ENCODE peak calls at places on chromosomes 3 and 15, in four cellular contexts. C is endodermal cell, G is psoas muscle, U is testis. N is an unnamed sample. For H3K4me1 and H3K27me3, the result is how much of the 10 kb centered on the place peaks cover.

GRCh38 chr15:41281236-41281635 is 50.2 kb downstream of the CHP1 start:
- DNase-seq in C (no peak), G (no peak), U (no peak), N (no peak)

GRCh38 chr3:194422188-194422587 is 23.1 kb upstream of the GP5 start:
- DNase-seq in U (no peak), C (no peak), G (no peak), N (no peak)

GRCh38 chr3:172181936-172182708 is 142.7 kb downstream of the FNDC3B start:
- DNase-seq in G (peak), U (no peak), C (peak), N (no peak)

GRCh38 chr15:85013785-85014184 is 32.1 kb downstream of the PDE8A start:
- DNase-seq in U (no peak), C (no peak), G (no peak), N (no peak)

GRCh38 chr15:39171944-39172368 is 408.9 kb upstream of the THBS1 start:
- DNase-seq in C (peak), U (peak), G (peak), N (peak)

GRCh38 chr3:177893321-177893720 is 642.9 kb upstream of the KCNMB2 start:
- DNase-seq in G (no peak), U (peak), C (no peak), N (no peak)

GRCh38 chr3:137692803-137693431 is 71.2 kb upstream of the SOX14 start:
- DNase-seq in C (peak), U (peak), G (no peak), N (no peak)

GRCh38 chr3:126696701-126697267 is 7.3 kb upstream of the CHCHD6 start:
- DNase-seq in G (no peak), C (no peak), U (no peak), N (no peak)

GRCh38 chr15:47374222-47374621 is 343.1 kb upstream of the SEMA6D start:
- DNase-seq in U (no peak), C (peak), G (no peak), N (no peak)

GRCh38 chr3:97917813-97918536 is 54.3 kb downstream of the RIOX2 start:
- DNase-seq in G (no peak), U (no peak), C (no peak), N (no peak)

GRCh38 chr3:177618873-177619771 is 421.8 kb upstream of the TBL1XR1 start:
- DNase-seq in C (no peak), G (no peak), U (no peak), N (no peak)

GRCh38 chr3:25830373-25831305 is 40.7 kb downstream of the OXSM start:
- DNase-seq in U (no peak), C (no peak), G (no peak), N (no peak)

GRCh38 chr15:55277116-55277564 is 12.5 kb downstream of the RAB27A start:
- DNase-seq in U (no peak), C (no peak), G (no peak), N (no peak)

GRCh38 chr3:190261740-190262139 is 60.5 kb downstream of the CLDN1 start:
- DNase-seq in G (no peak), C (no peak), U (peak), N (no peak)

GRCh38 chr3:156382458-156383346 is 172.2 kb downstream of the SSR3 start:
- DNase-seq in U (peak), G (no peak), C (peak), N (no peak)

GRCh38 chr15:87591521-87591920 is 665.0 kb downstream of the NTRK3 start:
- DNase-seq in G (no peak), C (peak), U (no peak), N (no peak)

GRCh38 chr15:23578521-23579150 is 13.2 kb downstream of the MKRN3 start:
- DNase-seq in C (no peak), G (no peak), U (no peak), N (no peak)

GRCh38 chr15:62343397-62343796 is 178.3 kb upstream of the C2CD4B start:
- DNase-seq in G (no peak), U (no peak), C (no peak), N (no peak)

GRCh38 chr3:109081746-109082510 is 36.0 kb downstream of the MORC1 start:
- DNase-seq in C (peak), G (no peak), U (peak), N (no peak)

GRCh38 chr3:157190242-157190876 is 30.4 kb upstream of the CCNL1 start:
- DNase-seq in C (no peak), G (no peak), U (no peak), N (no peak)

GRCh38 chr3:161420746-161421145 is 49.4 kb upstream of the SPTSSB start:
- DNase-seq in G (no peak), U (no peak), C (peak), N (no peak)

GRCh38 chr3:117874028-117874765 is 1160.4 kb downstream of the IGSF11 start:
- DNase-seq in U (peak), C (peak), G (no peak), N (no peak)

GRCh38 chr3:143634991-143635390 is 213.3 kb downstream of the SLC9A9 start:
- DNase-seq in G (no peak), C (peak), U (no peak), N (no peak)

GRCh38 chr3:185912929-185913901 is 24.6 kb downstream of the TRA2B start:
- DNase-seq in U (no peak), C (no peak), G (no peak), N (no peak)

GRCh38 chr3:133464573-133464972 is 64.7 kb downstream of the BFSP2 start:
- DNase-seq in U (no peak), C (no peak), G (no peak), N (no peak)

GRCh38 chr15:42494998-42495360 is 455 bp upstream of the SNAP23 start:
- DNase-seq in G (no peak), U (peak), C (no peak), N (no peak)

GRCh38 chr3:38522002-38522401 is 25.9 kb downstream of the EXOG start:
- DNase-seq in C (no peak), G (no peak), U (no peak), N (no peak)

GRCh38 chr3:126340596-126340942 is 16.6 kb downstream of the KLF15 start:
- DNase-seq in U (peak), G (no peak), C (no peak), N (no peak)

GRCh38 chr3:130490246-130490645 is 26.7 kb upstream of the COL6A6 start:
- DNase-seq in G (no peak), U (no peak), C (no peak), N (no peak)

GRCh38 chr15:79172801-79173460 is 82.4 kb upstream of the RASGRF1 start:
- DNase-seq in G (no peak), C (peak), U (no peak), N (no peak)

GRCh38 chr3:109432833-109433232 is 95.5 kb upstream of the DPPA4 start:
- DNase-seq in G (no peak), C (peak), U (no peak), N (no peak)

GRCh38 chr3:151568095-151568685 is 107.3 kb upstream of the IGSF10 start:
- DNase-seq in C (no peak), G (no peak), U (no peak), N (no peak)

GRCh38 chr15:64775551-64776401 is at the start of gene RBPMS2:
- DNase-seq in G (peak), C (peak), U (peak), N (peak)

GRCh38 chr3:141072950-141073349 is 21.8 kb downstream of the SPSB4 start:
- DNase-seq in U (no peak), G (no peak), C (no peak), N (no peak)

GRCh38 chr3:141071681-141072260 is 20.6 kb downstream of the SPSB4 start:
- DNase-seq in U (no peak), C (peak), G (no peak), N (no peak)

GRCh38 chr3:141076821-141077571 is 25.8 kb downstream of the SPSB4 start:
- DNase-seq in U (peak), C (peak), G (peak), N (peak)

GRCh38 chr3:141076026-141076797 is 25.1 kb downstream of the SPSB4 start:
- DNase-seq in G (no peak), C (peak), U (no peak), N (peak)

DNA sequence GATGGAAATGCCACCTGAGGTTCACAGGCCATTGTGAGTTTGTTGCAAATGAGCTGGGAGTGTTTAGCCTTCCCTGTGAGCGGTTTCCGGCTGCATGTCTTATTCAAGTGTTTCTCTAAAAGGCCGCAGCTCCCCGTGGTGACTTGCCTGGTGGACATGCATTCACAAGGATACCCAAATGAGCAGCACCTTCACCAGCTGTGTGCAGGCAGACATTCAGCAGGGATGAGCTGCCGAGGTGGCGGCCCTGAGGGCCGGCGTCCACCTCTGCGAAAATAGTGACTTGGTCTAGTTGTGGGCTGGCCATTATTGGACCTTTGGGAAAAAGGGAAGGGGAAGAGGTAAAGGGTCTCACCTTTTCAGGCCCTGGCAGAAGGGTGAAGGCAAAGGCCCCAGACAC is 23.4 kb downstream of the SPSB4 start:
- DNase-seq in U (no peak), G (no peak), C (peak), N (no peak)
- H3K4me1 ChIP-seq in U (under half), G (under half), C (under half), N (under half)

GRCh38 chr3:128487813-128488635 is 5.0 kb downstream of the GATA2 start:
- DNase-seq in G (peak), C (peak), U (peak), N (peak)
- H3K27me3 ChIP-seq in G (half or more), C (half or more), U (under half), N (under half)

DNA sequence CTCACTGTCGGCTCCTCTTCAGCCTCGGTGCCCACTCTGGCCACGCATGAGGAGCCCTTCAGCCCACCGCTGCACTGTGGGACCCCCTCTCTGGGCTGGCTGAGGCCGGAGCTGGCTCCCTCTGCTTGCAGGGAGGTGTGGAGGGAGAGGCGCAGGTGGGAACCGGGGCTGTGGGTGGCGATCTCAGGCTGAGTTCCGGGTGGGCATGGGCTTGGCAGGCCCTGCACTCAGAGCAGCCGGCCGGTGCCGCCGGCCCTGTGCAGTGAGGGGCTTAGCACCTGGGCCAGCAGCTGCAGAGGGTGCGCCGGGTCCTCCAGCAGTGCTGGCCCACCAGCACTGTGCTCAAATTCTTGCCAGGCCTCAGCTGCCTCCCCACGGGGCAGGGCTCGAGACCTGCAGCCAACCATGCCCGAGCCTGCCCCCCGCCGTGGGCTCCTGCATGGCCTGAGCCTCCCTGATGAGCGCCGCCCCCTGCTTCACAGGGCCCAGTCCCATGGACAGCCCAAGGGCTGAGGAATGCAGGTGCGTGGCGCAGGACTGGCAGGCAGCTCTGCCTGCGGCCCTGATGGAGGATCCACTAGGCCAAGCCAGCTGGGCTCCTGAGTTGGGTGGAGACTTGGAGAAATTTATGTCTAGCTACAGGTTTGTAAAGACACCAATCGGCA is 899.1 kb downstream of the SI start:
- DNase-seq in U (no peak), C (no peak), G (no peak), N (peak)
- H3K27ac ChIP-seq in U (no peak), C (no peak), G (no peak), N (no peak)

DNA sequence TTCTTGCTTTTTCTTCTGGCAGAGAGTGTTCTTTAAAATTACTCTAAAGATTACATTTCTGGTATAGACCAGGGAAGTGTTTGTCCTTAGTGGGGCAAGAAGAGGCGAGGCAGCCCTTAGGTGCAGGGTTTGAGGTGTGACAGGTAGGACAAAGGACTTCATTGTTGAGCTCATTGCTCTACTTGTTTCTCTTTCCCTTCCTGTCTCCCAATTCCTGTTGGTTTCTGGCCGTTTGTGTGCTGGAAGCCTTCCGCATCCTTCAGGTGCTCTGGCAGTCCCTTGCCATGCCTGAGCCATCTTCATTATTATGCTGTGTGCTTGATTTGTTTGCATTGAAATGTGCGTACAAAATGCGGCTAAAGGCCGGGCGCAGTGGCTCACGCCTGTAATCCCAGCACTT is 85.1 kb downstream of the CCK start:
- DNase-seq in C (no peak), G (no peak), U (no peak), N (no peak)
- H3K4me1 ChIP-seq in C (under half), G (half or more), U (under half), N (under half)

GRCh38 chr3:54131026-54131605 is 8.8 kb downstream of the CACNA2D3 start:
- DNase-seq in C (no peak), U (no peak), G (no peak), N (no peak)
- H3K27me3 ChIP-seq in C (under half), U (under half), G (under half), N (under half)

N was measured in right cardiac atrium.